ENCODE peak calls at places on chromosomes 16 and 17, in eight cellular contexts. N is uterus, L is A549, M is IMR-90, K is lower leg skin, T is HCT116, J is body of pancreas, C is esophagus squamous epithelium. B is an unnamed sample.

GRCh38 chr16:57800213-57801097 is 1.8 kb downstream of the KIFC3 start:
- DNase-seq in N (no peak), L (no peak), M (no peak), K (no peak), T (no peak), J (peak), C (no peak), B (no peak)

GRCh38 chr16:26189496-26190005 is 497.8 kb downstream of the HS3ST4 start:
- DNase-seq in N (no peak), L (no peak), M (no peak), K (no peak), T (no peak), J (no peak), C (no peak), B (no peak)

GRCh38 chr17:82387577-82388106 is 16.1 kb downstream of the UTS2R start:
- DNase-seq in N (no peak), L (no peak), M (no peak), K (no peak), T (no peak), J (no peak), C (no peak), B (no peak)

GRCh38 chr16:47970291-47970931 is 185.4 kb downstream of the ABCC12 start:
- DNase-seq in N (no peak), L (peak), M (peak), K (no peak), T (no peak), J (no peak), C (no peak), B (no peak)

GRCh38 chr16:77500286-77500598 is 65.4 kb upstream of the ADAMTS18 start:
- DNase-seq in N (no peak), L (no peak), M (no peak), K (no peak), T (no peak), J (no peak), C (no peak), B (no peak)

GRCh38 chr17:42101513-42102292 is 3.4 kb upstream of the ZNF385C start:
- DNase-seq in N (peak), L (peak), M (peak), K (no peak), T (peak), J (peak), C (no peak), B (peak)

GRCh38 chr16:71628810-71629209 is 2.8 kb downstream of the MARVELD3 start:
- DNase-seq in N (no peak), L (no peak), M (no peak), K (peak), T (no peak), J (peak), C (no peak), B (no peak)

GRCh38 chr16:88303890-88304819 is 78.6 kb upstream of the ZNF469 start:
- DNase-seq in N (peak), L (peak), M (peak), K (no peak), T (no peak), J (peak), C (no peak), B (no peak)

GRCh38 chr17:77679589-77679988 is 278.9 kb upstream of the TNRC6C start:
- DNase-seq in N (no peak), L (no peak), M (no peak), K (no peak), T (no peak), J (no peak), C (no peak), B (peak)

GRCh38 chr17:81711814-81712467 is at the start of gene SLC25A10:
- DNase-seq in N (peak), L (peak), M (peak), K (no peak), T (peak), J (peak), C (no peak), B (peak)

GRCh38 chr16:50808929-50809538 is 67.1 kb downstream of the CYLD start:
- DNase-seq in N (no peak), L (no peak), M (no peak), K (no peak), T (no peak), J (no peak), C (no peak), B (no peak)

GRCh38 chr17:80424878-80425765 is 10.2 kb downstream of the ENDOV start:
- DNase-seq in N (no peak), L (no peak), M (no peak), K (no peak), T (no peak), J (no peak), C (no peak), B (no peak)

GRCh38 chr17:80773243-80773991 is 218.2 kb upstream of the CHMP6 start:
- DNase-seq in N (peak), L (no peak), M (peak), K (no peak), T (no peak), J (no peak), C (no peak), B (peak)

GRCh38 chr17:81420769-81421462 is 25.7 kb downstream of the BAHCC1 start:
- DNase-seq in N (no peak), L (no peak), M (peak), K (no peak), T (no peak), J (peak), C (no peak), B (no peak)

GRCh38 chr17:74446551-74447500 is 14.9 kb downstream of the GPRC5C start:
- DNase-seq in N (peak), L (no peak), M (no peak), K (peak), T (no peak), J (peak), C (no peak), B (peak)

GRCh38 chr17:77768475-77768874 is 190.0 kb upstream of the TNRC6C start:
- DNase-seq in N (no peak), L (no peak), M (no peak), K (no peak), T (no peak), J (no peak), C (no peak), B (no peak)

GRCh38 chr16:49022351-49022963 is 259.2 kb downstream of the CBLN1 start:
- DNase-seq in N (no peak), L (no peak), M (no peak), K (no peak), T (no peak), J (no peak), C (no peak), B (no peak)

GRCh38 chr17:81398855-81399451 is 3.7 kb downstream of the BAHCC1 start:
- DNase-seq in N (no peak), L (no peak), M (no peak), K (no peak), T (no peak), J (peak), C (no peak), B (no peak)

GRCh38 chr16:84692451-84692850 is 7.3 kb upstream of the USP10 start:
- DNase-seq in N (no peak), L (no peak), M (no peak), K (no peak), T (no peak), J (no peak), C (no peak), B (no peak)

GRCh38 chr17:74592087-74592990 is at the start of gene CD300LD:
- DNase-seq in N (no peak), L (no peak), M (no peak), K (no peak), T (no peak), J (no peak), C (no peak), B (no peak)

GRCh38 chr16:76661691-76662090 is 384.5 kb downstream of the CNTNAP4 start:
- DNase-seq in N (no peak), L (no peak), M (no peak), K (no peak), T (no peak), J (no peak), C (no peak), B (no peak)

GRCh38 chr17:79985951-79986391 is 49.7 kb downstream of the TBC1D16 start:
- DNase-seq in N (peak), L (no peak), M (no peak), K (no peak), T (no peak), J (no peak), C (no peak), B (no peak)

GRCh38 chr16:85222151-85222863 is 110.0 kb upstream of the CIBAR2 start:
- DNase-seq in N (no peak), L (no peak), M (no peak), K (no peak), T (no peak), J (no peak), C (no peak), B (no peak)

GRCh38 chr17:1298616-1299015 is 19.2 kb downstream of the TRARG1 start:
- DNase-seq in N (no peak), L (no peak), M (no peak), K (no peak), T (no peak), J (peak), C (no peak), B (no peak)

GRCh38 chr16:1993731-1994131 is 4.0 kb downstream of the SYNGR3 start:
- DNase-seq in N (no peak), L (no peak), M (peak), K (no peak), T (no peak), J (no peak), C (no peak), B (no peak)

GRCh38 chr17:53628011-53628410 is 194.7 kb upstream of the KIF2B start:
- DNase-seq in N (no peak), L (no peak), M (peak), K (no peak), T (no peak), J (no peak), C (no peak), B (no peak)

GRCh38 chr16:66470556-66470955 is 43.5 kb downstream of the BEAN1 start:
- DNase-seq in N (no peak), L (no peak), M (no peak), K (no peak), T (no peak), J (no peak), C (no peak), B (no peak)

GRCh38 chr17:64126918-64127317 is 3.0 kb downstream of the ERN1 start:
- DNase-seq in N (no peak), L (no peak), M (peak), K (no peak), T (no peak), J (no peak), C (no peak), B (no peak)

GRCh38 chr17:69450857-69451410 is 36.4 kb downstream of the MAP2K6 start:
- DNase-seq in N (no peak), L (no peak), M (no peak), K (no peak), T (no peak), J (no peak), C (no peak), B (no peak)

GRCh38 chr16:68844211-68844564 is 857 bp downstream of the TANGO6 start:
- DNase-seq in N (no peak), L (peak), M (no peak), K (no peak), T (no peak), J (no peak), C (no peak), B (no peak)

GRCh38 chr16:68839831-68840230 is 3.5 kb upstream of the TANGO6 start:
- DNase-seq in N (no peak), L (no peak), M (no peak), K (no peak), T (no peak), J (no peak), C (no peak), B (no peak)

GRCh38 chr16:68848786-68849185 is 5.5 kb downstream of the TANGO6 start:
- DNase-seq in N (no peak), L (no peak), M (no peak), K (no peak), T (no peak), J (no peak), C (no peak), B (no peak)

DNA sequence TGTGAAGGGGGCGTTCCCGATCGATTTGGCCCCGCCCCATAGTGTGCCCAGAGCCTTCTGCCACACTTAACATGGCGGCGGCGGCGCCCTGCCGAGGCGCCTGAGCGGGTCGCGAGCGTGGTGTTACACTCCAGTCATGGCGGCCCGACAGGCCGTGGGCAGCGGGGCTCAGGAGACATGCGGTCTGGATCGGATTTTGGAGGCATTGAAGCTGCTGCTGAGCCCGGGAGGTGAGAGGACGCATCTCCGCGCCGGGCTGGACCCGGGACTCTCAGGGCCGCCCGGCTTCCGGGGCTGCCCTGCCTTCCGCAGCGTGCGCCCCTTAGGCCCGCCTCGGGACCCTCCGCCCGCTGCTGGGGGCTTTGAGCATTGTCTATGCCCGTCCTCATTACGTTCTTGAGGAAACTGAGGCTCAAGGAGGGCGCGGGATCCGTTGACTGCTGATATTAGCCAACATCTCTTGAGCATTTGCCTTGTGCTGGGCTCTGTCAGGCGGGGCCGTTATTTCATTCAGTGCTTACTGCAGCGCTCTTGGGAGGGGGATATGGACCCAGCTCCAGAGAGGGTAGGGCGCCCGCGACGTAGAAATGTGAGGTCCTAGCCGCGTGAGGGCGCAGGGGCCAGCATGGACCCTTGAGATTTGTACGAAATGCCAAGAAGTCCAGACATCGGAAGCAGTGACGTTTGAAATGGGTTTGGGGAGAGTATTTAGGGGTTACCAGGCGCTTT is at the start of gene TANGO6:
- DNase-seq in N (peak), L (peak), M (peak), K (peak), T (peak), J (peak), C (peak), B (peak)
- TF ChIP-seq POLR2A in N (peak), L (peak), M (peak), K (no peak), T (peak), J (peak), C (no peak), B (peak)

DNA sequence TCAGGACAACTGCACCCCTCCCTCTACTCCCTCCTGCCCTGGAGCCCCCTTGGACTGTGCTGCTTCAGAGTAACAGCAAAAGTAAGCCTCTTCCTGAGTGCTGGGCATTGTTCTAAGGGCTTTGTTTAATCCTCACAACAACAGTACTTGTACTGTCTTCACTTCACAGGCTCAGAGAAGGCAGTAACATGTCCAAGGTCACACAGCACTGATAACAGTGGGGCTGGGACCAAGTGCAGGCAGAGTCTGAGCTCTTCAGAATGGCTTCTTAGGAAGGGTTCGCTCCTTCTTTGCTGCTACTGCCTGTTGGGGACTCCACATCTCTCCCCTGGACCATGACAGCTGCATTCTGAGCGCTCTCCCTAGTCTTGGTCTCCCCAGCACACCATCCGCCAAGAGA is 24.6 kb downstream of the TMEM132E start:
- DNase-seq in N (no peak), L (no peak), M (no peak), K (no peak), T (no peak), J (no peak), C (no peak), B (no peak)
- TF ChIP-seq POLR2A in N (no peak), L (no peak), M (no peak), K (no peak), T (no peak), J (no peak), C (no peak), B (no peak)

DNA sequence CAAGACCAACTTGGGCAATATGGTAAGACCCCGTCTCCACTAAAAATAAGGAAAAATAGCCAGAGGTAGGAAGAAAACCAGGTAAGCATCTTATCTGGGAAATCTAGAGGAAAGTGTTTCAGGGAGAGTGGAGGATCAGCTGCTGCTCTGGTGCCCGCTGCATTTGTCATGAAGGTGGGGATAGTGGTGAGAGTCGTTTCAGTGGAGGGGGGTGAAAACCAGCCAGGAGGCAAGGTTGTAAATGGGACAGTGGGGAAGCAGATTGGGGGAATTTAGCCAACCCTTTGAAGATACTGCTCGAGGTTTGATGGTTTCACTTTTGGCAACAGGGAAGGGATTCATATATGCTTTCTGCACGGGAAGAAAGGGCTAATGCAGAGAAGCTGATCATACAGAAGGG is 8.8 kb downstream of the DCTPP1 start:
- DNase-seq in N (no peak), L (no peak), M (no peak), K (no peak), T (no peak), J (no peak), C (no peak), B (no peak)
- TF ChIP-seq POLR2A in N (no peak), L (no peak), M (no peak), K (no peak), T (no peak), J (no peak), C (no peak), B (no peak)

GRCh38 chr17:58219007-58219788 is at the start of gene MKS1:
- DNase-seq in N (peak), L (peak), M (peak), K (peak), T (peak), J (peak), C (peak), B (peak)
- TF ChIP-seq POLR2A in N (peak), L (peak), M (peak), K (no peak), T (peak), J (peak), C (peak), B (no peak)

GRCh38 chr16:69744363-69745231 is 10.1 kb downstream of the NOB1 start:
- DNase-seq in N (no peak), L (no peak), M (no peak), K (no peak), T (no peak), J (no peak), C (no peak), B (no peak)
- TF ChIP-seq POLR2A in N (no peak), L (no peak), M (no peak), K (no peak), T (no peak), J (no peak), C (no peak), B (no peak)

GRCh38 chr16:4548124-4548523 is 8.0 kb upstream of the C16orf96 start:
- DNase-seq in N (no peak), L (no peak), M (no peak), K (no peak), T (no peak), J (no peak), C (no peak), B (no peak)
- TF ChIP-seq POLR2A in N (no peak), L (no peak), M (no peak), K (no peak), T (no peak), J (no peak), C (no peak), B (no peak)

GRCh38 chr17:45149037-45149668 is 878 bp downstream of the HEXIM1 start:
- DNase-seq in N (peak), L (peak), M (peak), K (peak), T (peak), J (peak), C (no peak), B (peak)
- TF ChIP-seq POLR2A in N (peak), L (peak), M (no peak), K (no peak), T (peak), J (peak), C (no peak), B (peak)

DNA sequence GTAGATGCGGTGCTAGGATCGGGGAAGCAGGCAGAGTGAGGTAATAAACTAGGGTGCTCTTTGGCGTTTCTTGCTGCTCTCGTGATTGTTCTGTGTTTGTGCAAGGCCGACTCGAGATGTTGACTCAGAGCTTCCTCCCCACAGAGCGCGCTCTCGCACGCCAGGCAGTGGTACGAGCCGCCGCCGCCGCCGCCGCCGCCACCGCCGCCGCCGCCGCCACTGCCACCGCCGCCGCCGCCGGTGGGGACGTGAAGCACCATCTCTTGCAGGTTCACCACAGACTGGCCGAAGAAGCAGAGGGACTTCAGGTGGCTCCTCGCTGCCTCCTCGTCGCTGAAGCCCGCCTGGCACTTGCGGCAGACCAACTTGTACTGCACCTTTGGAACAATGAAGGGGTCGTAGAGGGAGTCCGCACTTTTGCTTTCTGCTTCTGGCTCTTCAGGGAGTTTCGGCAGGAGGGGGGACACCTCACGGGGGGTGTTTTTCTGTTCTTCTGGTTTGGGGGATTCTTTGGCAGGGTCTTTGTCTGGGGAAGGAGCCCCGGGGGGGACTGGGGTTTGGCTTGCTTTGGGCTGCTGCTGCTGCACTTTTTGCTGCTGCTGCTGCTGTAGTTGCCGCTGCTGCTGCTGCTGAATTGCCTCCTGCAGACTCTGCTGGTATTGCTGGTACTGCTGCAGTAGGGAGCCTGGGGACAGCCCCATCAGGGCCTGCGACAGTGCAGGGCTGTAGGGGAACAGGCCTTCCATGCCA is 260.2 kb downstream of the ZFHX3 start:
- DNase-seq in N (peak), L (no peak), M (peak), K (peak), T (no peak), J (peak), C (no peak), B (peak)
- TF ChIP-seq POLR2A in N (peak), L (no peak), M (no peak), K (no peak), T (no peak), J (no peak), C (no peak), B (no peak)

B was measured in gastrocnemius medialis.